ENCODE peak calls at places on chromosomes 6 and 20, in six cellular contexts. F is aorta, Q is upper lobe of right lung, N is adrenal gland, T is cardiac muscle cell, X is ovary. Z is an unnamed sample. For H3K4me1, the result is how much of the 10 kb centered on the place peaks cover.

GRCh38 chr6:159203304-159204005 is 34.3 kb downstream of the FNDC1 start:
- DNase-seq in F (peak), Q (no peak), N (peak), T (peak), X (no peak), Z (no peak)

GRCh38 chr6:44294832-44295791 is 18.0 kb downstream of the AARS2 start:
- DNase-seq in F (no peak), Q (no peak), N (no peak), T (no peak), X (no peak), Z (no peak)

GRCh38 chr6:132648828-132649227 is 10.2 kb downstream of the TAAR1 start:
- DNase-seq in F (no peak), Q (no peak), N (no peak), T (no peak), X (no peak), Z (no peak)

GRCh38 chr6:113558966-113559365 is 298.2 kb upstream of the MARCKS start:
- DNase-seq in F (no peak), Q (no peak), N (no peak), T (peak), X (no peak), Z (no peak)

GRCh38 chr6:72149715-72150114 is 263.4 kb downstream of the RIMS1 start:
- DNase-seq in F (no peak), Q (no peak), N (no peak), T (no peak), X (no peak), Z (no peak)

GRCh38 chr20:63032861-63033634 is 26.3 kb upstream of the BHLHE23 start:
- DNase-seq in F (peak), Q (peak), N (no peak), T (no peak), X (no peak), Z (peak)

GRCh38 chr6:13573669-13574110 is 711 bp upstream of the SIRT5 start:
- DNase-seq in F (peak), Q (peak), N (peak), T (peak), X (peak), Z (peak)

GRCh38 chr20:61561111-61561830 is 309.2 kb downstream of the CDH4 start:
- DNase-seq in F (no peak), Q (no peak), N (no peak), T (no peak), X (no peak), Z (no peak)

GRCh38 chr6:116410945-116411623 is 40.3 kb downstream of the DSE start:
- DNase-seq in F (peak), Q (no peak), N (peak), T (peak), X (no peak), Z (no peak)

DNA sequence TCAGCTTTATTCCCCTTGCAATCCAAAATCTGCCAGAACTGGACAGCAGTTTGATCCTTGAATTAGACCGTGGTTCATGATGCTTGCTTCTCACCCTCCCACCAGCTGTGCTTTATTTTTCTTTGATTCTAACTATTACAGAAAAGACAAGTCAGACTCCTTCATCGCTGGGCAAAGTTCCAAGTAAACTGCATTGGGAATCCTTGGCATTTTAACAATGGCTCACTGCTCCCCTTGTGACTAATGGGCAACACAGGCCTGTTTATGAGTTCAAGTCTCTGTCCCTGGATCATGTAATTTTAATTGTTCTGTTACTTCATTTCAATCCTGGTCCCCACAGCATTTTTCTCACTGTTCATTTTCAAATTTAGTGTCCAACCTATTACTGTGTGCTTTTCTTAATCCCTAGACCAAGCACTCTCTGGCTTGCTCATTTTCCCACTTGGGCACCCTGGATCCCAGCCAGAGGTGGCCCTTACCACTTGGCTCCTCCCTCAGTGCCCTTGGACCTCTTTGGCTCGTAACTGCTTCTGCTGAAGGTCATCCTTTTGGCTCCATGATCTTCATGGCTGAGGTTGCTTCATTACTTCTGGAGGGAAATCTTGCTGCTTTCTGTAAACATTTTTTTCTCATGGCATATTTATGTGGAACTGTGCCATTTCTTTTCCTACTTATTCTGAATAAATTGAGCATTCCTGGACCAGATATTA is 32.8 kb downstream of the PSMB9 start:
- DNase-seq in F (no peak), Q (no peak), N (peak), T (peak), X (peak), Z (no peak)
- H3K4me3 ChIP-seq in F (no peak), Q (no peak), N (no peak), T (no peak), X (no peak), Z (no peak)

DNA sequence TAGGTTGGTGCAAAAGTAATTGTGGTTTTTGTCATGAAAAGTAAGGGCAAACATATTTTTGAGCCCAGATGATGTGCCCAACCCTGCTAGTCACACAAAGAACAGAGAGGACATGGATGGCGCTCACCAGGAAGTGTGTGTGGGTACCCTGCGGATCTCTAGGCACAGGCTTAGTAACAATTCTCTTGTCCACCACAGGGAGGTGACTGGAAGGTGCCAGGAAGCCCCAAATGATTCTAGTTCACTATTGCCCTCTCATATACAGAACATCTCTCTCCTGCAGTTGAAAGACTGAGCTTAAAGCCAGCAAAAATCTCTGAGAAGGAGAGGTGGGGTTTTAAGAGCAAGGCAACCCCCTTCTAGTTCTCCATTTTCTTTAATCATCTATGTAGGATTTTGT is 272.1 kb upstream of the TAB2 start:
- DNase-seq in F (no peak), Q (no peak), N (no peak), T (no peak), X (no peak), Z (no peak)
- H3K4me1 ChIP-seq in F (under half), Q (under half), N (under half), T (under half), X (under half), Z (under half)

GRCh38 chr6:166754218-166755030 is 127.4 kb upstream of the RPS6KA2 start:
- DNase-seq in F (no peak), Q (no peak), N (no peak), T (no peak), X (no peak), Z (no peak)

GRCh38 chr6:166761801-166762200 is 134.8 kb upstream of the RPS6KA2 start:
- DNase-seq in F (no peak), Q (no peak), N (no peak), T (no peak), X (no peak), Z (no peak)

GRCh38 chr6:166757226-166758135 is 130.4 kb upstream of the RPS6KA2 start:
- DNase-seq in F (no peak), Q (no peak), N (peak), T (peak), X (no peak), Z (no peak)

GRCh38 chr6:166760288-166760687 is 133.2 kb upstream of the RPS6KA2 start:
- DNase-seq in F (no peak), Q (no peak), N (no peak), T (no peak), X (no peak), Z (no peak)

DNA sequence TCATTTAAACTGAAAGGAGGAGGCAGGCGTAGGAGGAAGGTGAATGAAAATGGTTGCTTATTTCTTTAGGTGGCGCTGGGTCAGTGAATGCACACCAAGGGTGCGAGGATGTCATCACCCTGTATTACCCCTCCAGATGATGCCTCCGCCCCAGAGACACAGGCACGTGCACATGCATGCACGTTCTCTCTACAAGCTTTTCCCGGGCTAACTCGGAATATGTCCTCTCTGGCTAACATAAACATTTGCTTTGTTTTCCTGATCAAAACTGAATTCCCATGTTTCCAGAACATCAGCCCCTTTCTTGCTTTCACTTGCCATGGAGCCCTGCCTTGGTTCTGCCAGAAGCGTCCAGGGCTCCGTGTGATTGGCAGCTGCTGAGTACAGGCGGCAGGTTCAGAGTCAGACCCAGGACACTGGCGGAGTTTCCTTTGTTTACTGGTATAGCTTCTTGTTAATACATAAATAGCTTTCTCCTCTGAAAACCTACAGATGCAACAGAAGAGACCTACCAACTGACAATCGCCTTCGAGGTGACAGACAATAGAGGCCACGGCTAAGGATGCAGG is 131.2 kb upstream of the RPS6KA2 start:
- DNase-seq in F (no peak), Q (no peak), N (no peak), T (no peak), X (no peak), Z (no peak)
- H3K4me3 ChIP-seq in F (no peak), Q (no peak), N (no peak), T (no peak), X (no peak), Z (no peak)

DNA sequence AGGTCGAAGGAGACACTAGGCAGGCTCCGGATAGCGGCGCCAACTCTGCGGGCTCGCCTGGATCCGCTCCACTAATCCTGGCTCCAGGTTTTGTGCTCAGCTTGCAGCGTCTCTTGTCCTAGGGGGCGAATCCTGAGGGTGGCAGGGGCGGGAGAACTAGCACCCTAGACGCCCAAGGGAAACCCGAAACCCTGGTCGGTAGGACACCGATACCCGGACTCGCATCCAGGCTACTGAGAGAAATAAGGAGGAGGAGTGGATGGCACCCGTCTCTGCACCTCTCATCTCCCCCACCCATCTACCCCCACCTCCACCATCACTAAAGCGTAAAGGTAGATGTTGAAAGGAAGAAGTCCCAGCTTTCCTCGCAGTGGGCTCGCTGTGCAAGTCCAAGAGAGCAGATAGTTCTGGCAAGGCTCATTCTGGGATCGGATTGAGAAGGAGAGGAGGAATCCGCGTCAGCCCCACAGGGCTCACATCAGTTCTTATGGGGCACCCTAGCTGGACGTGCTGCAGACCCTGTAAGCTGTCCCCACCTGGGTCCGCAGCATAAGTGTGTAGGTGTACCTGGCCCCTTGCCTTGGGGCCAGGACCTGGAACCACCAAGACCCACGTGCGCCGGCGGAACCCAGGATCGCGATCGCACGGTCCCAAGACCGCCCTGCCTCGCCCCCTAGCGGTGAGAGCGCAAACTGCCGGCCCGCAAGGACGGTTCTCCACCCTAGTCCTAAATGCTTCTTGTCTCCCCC is 6.9 kb downstream of the SLC32A1 start:
- DNase-seq in F (peak), Q (peak), N (peak), T (peak), X (peak), Z (peak)
- H3K4me1 ChIP-seq in F (under half), Q (under half), N (under half), T (under half), X (under half), Z (under half)

GRCh38 chr6:16595514-16595913 is 165.7 kb downstream of the ATXN1 start:
- DNase-seq in F (no peak), Q (no peak), N (no peak), T (no peak), X (no peak), Z (no peak)
- H3K4me3 ChIP-seq in F (no peak), Q (no peak), N (no peak), T (no peak), X (no peak), Z (no peak)